ENCODE peak calls at places on chromosome 15, in seven cellular contexts. V is naive thymus-derived CD8-positive, alpha-beta T cell; F is activated CD4-positive, alpha-beta T cell treated with anti-CD3 and anti-CD28 coated beads for 4 hours; R is stimulated activated CD8-positive, alpha-beta memory T cell treated with anti-CD3 and anti-CD28 coated beads, Interleukin-4, amount 100 ng/mL, for 24 hours; G is neural crest cell; P is NCI-H2081 treated with DMSO at 0.1 percent for 48 hours; J is mammary epithelial cell. Y is an unnamed sample.

GRCh38 chr15:90660195-90660995 is 56.8 kb upstream of the BLM start:
- DNase-seq in R (peak; percentile 66), P (no peak), F (peak; percentile 77), V (peak; percentile 33), J (peak; percentile 98), G (no peak), Y (peak; percentile 97)

GRCh38 chr15:70463453-70463834 is 299.9 kb downstream of the UACA start:
- DNase-seq in F (no peak), J (no peak), V (no peak), G (no peak), P (no peak), R (no peak), Y (no peak)

GRCh38 chr15:71517751-71518150 is 292.6 kb upstream of the NR2E3 start:
- DNase-seq in P (no peak), V (no peak), J (no peak), F (no peak), R (no peak), G (no peak), Y (no peak)

GRCh38 chr15:76199106-76200082 is 111.9 kb downstream of the ETFA start:
- DNase-seq in R (no peak), G (no peak), F (no peak), V (no peak), J (peak; percentile 27), P (no peak), Y (no peak)

GRCh38 chr15:89858661-89859458 is 34.9 kb downstream of the AP3S2 start:
- DNase-seq in G (no peak), J (no peak), F (no peak), R (no peak), P (no peak), V (no peak), Y (no peak)

GRCh38 chr15:64247906-64248541 is 85.2 kb upstream of the PPIB start:
- DNase-seq in R (no peak), G (no peak), J (peak; percentile 91), P (peak; percentile 70), V (no peak), F (no peak), Y (peak; percentile 95)

GRCh38 chr15:68503791-68504720 is 72.1 kb upstream of the ITGA11 start:
- DNase-seq in V (no peak), F (no peak), J (no peak), G (no peak), R (no peak), P (no peak), Y (no peak)

GRCh38 chr15:52511084-52511483 is 17.6 kb downstream of the MYO5A start:
- DNase-seq in F (no peak), J (no peak), P (no peak), V (no peak), G (no peak), R (no peak), Y (no peak)

GRCh38 chr15:63599401-63600000 is 2.3 kb downstream of the FBXL22 start:
- DNase-seq in P (peak; percentile 49), G (no peak), R (peak; percentile 11), V (peak; percentile 38), J (peak; percentile 63), F (peak; percentile 48), Y (no peak)

GRCh38 chr15:89203705-89204273 is 17.6 kb downstream of the RLBP1 start:
- DNase-seq in V (no peak), F (peak; percentile 6), P (no peak), G (no peak), R (no peak), J (no peak), Y (no peak)

GRCh38 chr15:94451461-94451860 is 220.1 kb downstream of the MCTP2 start:
- DNase-seq in F (no peak), R (no peak), P (no peak), G (no peak), V (no peak), J (peak; percentile 60), Y (peak; percentile 88)

GRCh38 chr15:93358171-93359036 is 269.4 kb upstream of the RGMA start:
- DNase-seq in F (no peak), P (no peak), R (no peak), G (no peak), V (no peak), J (no peak), Y (no peak)

GRCh38 chr15:70098461-70099166 is 897 bp upstream of the TLE3 start:
- DNase-seq in R (no peak), P (no peak), J (peak; percentile 32), G (peak; percentile 53), F (peak; percentile 35), V (peak; percentile 21), Y (no peak)

GRCh38 chr15:65962187-65962586 is 92.9 kb downstream of the RAB11A start:
- DNase-seq in G (no peak), P (no peak), R (no peak), J (no peak), V (no peak), F (no peak), Y (peak; percentile 17)

GRCh38 chr15:101056366-101057334 is 137.5 kb downstream of the LRRK1 start:
- DNase-seq in P (no peak), V (no peak), R (no peak), F (no peak), J (no peak), G (no peak), Y (no peak)

GRCh38 chr15:51371271-51371670 is 29.8 kb downstream of the GLDN start:
- DNase-seq in F (no peak), G (no peak), P (no peak), R (no peak), J (no peak), V (no peak), Y (no peak)

GRCh38 chr15:73784299-73784698 is 31.1 kb upstream of the INSYN1 start:
- DNase-seq in V (no peak), P (no peak), R (no peak), G (no peak), J (no peak), F (no peak), Y (no peak)

GRCh38 chr15:93418566-93418965 is 329.6 kb upstream of the RGMA start:
- DNase-seq in F (no peak), V (no peak), J (no peak), R (no peak), G (no peak), P (no peak), Y (no peak)

GRCh38 chr15:73031648-73032047 is 20.6 kb upstream of the NEO1 start:
- DNase-seq in F (no peak), R (no peak), G (no peak), V (no peak), J (no peak), P (no peak), Y (no peak)

GRCh38 chr15:98017150-98017964 is 56.9 kb downstream of the ARRDC4 start:
- DNase-seq in G (no peak), V (no peak), J (no peak), F (no peak), R (no peak), P (no peak), Y (no peak)

GRCh38 chr15:71218272-71218805 is 103.1 kb downstream of the THSD4 start:
- DNase-seq in G (no peak), V (no peak), P (no peak), F (no peak), R (no peak), J (no peak), Y (no peak)

GRCh38 chr15:41494922-41495735 is 1.5 kb downstream of the ITPKA start:
- DNase-seq in J (no peak), P (no peak), G (peak; percentile 16), V (no peak), R (no peak), F (no peak), Y (no peak)

GRCh38 chr15:60772395-60773120 is 293.6 kb upstream of the ICE2 start:
- DNase-seq in J (no peak), P (no peak), V (no peak), R (no peak), F (no peak), G (no peak), Y (no peak)

GRCh38 chr15:67405208-67406191 is 115.4 kb upstream of the C15orf61 start:
- DNase-seq in R (no peak), P (no peak), J (peak; percentile 44), F (no peak), V (no peak), G (no peak), Y (no peak)

GRCh38 chr15:90124487-90124886 is 22.2 kb upstream of the IDH2 start:
- DNase-seq in R (no peak), G (no peak), J (no peak), P (no peak), F (no peak), V (no peak), Y (no peak)

GRCh38 chr15:50144342-50145120 is 25.5 kb upstream of the ATP8B4 start:
- DNase-seq in G (no peak), P (no peak), F (no peak), J (no peak), R (no peak), V (no peak), Y (no peak)

GRCh38 chr15:35349916-35350315 is 196.0 kb downstream of the DPH6 start:
- DNase-seq in J (peak; percentile 63), P (no peak), F (no peak), G (no peak), V (no peak), R (no peak), Y (no peak)

GRCh38 chr15:68559342-68560310 is 19.2 kb upstream of the CORO2B start:
- DNase-seq in R (peak; percentile 56), V (peak; percentile 46), G (peak; percentile 91), P (no peak), F (peak; percentile 66), J (peak; percentile 57), Y (peak; percentile 67)

GRCh38 chr15:80072285-80072684 is 12.8 kb downstream of the ZFAND6 start:
- DNase-seq in G (no peak), R (no peak), F (no peak), J (peak; percentile 93), P (peak; percentile 96), V (no peak), Y (peak; percentile 83)

GRCh38 chr15:58513008-58513407 is 81.2 kb downstream of the LIPC start:
- DNase-seq in P (no peak), V (no peak), G (no peak), R (no peak), F (no peak), J (no peak), Y (no peak)

GRCh38 chr15:81256916-81257315 is 60.2 kb downstream of the IL16 start:
- DNase-seq in P (no peak), V (no peak), F (no peak), R (no peak), G (no peak), J (peak; percentile 34), Y (no peak)

GRCh38 chr15:69797051-69797595 is 300.6 kb downstream of the TLE3 start:
- DNase-seq in F (no peak), J (no peak), R (no peak), G (no peak), V (no peak), P (no peak), Y (no peak)

GRCh38 chr15:67843571-67844387 is 3.9 kb upstream of the RNU6-1 start:
- DNase-seq in V (no peak), F (no peak), P (no peak), R (no peak), G (no peak), J (no peak), Y (no peak)

GRCh38 chr15:66390670-66391069 is 4.0 kb downstream of the MAP2K1 start:
- DNase-seq in R (no peak), J (peak; percentile 63), V (peak; percentile 6), F (peak; percentile 18), P (no peak), G (no peak), Y (no peak)

Y was measured in foreskin melanocyte.